ENCODE peak calls at places on chromosomes 2 and 18, in six cellular contexts. R is neuronal stem cell, A is H1, H is mesenchymal stem cell, F is IMR-90, T is trophoblast cell. N is an unnamed sample.

GRCh38 chr18:33755918-33756590 is 178.0 kb downstream of the ASXL3 start:
- DNase-seq in R (no peak), A (peak), H (peak), F (peak), T (peak), N (peak)

GRCh38 chr2:95023222-95023597 is 2.3 kb upstream of the MAL start:
- DNase-seq in R (no peak), A (no peak), H (no peak), F (no peak), T (peak), N (no peak)

GRCh38 chr2:241204010-241204384 is 15.5 kb downstream of the ANO7 start:
- DNase-seq in R (no peak), A (no peak), H (no peak), F (no peak), T (no peak), N (no peak)

GRCh38 chr2:237732070-237732469 is 66.5 kb upstream of the RBM44 start:
- DNase-seq in R (no peak), A (no peak), H (no peak), F (no peak), T (no peak), N (no peak)

GRCh38 chr2:19031642-19032041 is 326.8 kb downstream of the OSR1 start:
- DNase-seq in R (no peak), A (no peak), H (no peak), F (peak), T (no peak), N (no peak)

GRCh38 chr2:10328667-10329583 is 26.2 kb downstream of the HPCAL1 start:
- DNase-seq in R (no peak), A (no peak), H (no peak), F (no peak), T (no peak), N (no peak)

GRCh38 chr18:27202771-27203170 is 17.7 kb upstream of the CHST9 start:
- DNase-seq in R (no peak), A (no peak), H (no peak), F (no peak), T (no peak), N (no peak)

GRCh38 chr2:174868916-174869315 is 104.6 kb upstream of the CHRNA1 start:
- DNase-seq in R (no peak), A (no peak), H (no peak), F (no peak), T (no peak), N (no peak)

GRCh38 chr2:201513271-201513670 is 61.7 kb downstream of the STRADB start:
- DNase-seq in R (no peak), A (no peak), H (no peak), F (no peak), T (no peak), N (no peak)

GRCh38 chr2:231911381-231911780 is 14.8 kb downstream of the NPPC start:
- DNase-seq in R (no peak), A (no peak), H (no peak), F (no peak), T (no peak), N (no peak)

GRCh38 chr18:23587220-23587642 is 925 bp upstream of the NPC1 start:
- DNase-seq in R (no peak), A (no peak), H (peak), F (no peak), T (no peak), N (peak)

GRCh38 chr18:812123-812672 is at the start of gene YES1:
- DNase-seq in R (peak), A (no peak), H (peak), F (peak), T (peak), N (peak)

DNA sequence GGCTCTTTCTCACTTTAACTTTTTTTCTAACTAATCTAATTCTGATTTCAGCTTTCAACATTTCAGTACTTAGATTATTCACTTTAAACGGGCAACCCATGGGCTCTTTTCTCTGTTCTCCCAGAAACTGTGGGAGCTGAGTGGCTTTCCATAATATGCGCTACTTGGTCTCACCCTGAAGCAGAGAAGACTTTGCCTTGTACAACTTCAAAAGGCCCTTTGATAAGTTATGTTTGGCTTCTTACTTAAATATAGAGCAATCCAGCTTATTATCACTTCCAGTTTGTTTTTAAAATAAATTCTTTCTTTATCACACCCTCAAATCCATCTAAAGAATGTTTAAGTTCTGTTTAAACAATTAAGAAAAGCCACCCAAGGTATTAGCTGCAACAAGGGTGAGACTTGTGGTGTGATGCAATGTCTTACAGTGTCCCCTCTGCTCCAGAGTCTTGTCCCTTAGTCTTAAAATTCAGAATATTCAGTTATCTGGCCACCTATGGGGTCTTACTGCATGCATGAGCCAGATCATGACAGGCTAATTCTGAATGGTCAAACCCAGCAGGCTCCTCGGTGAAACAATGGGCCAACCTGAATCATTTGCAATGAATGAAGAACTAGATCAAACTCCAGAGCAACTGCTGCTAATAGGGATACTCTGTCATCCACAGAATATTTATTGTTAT is 38.8 kb downstream of the GCG start:
- DNase-seq in R (no peak), A (no peak), H (no peak), F (peak), T (no peak), N (peak)
- H2BK5ac ChIP-seq in R (no peak), A (no peak), H (no peak), F (no peak), T (no peak), N (no peak)

GRCh38 chr18:47249602-47250001 is 1.9 kb downstream of the SKOR2 start:
- DNase-seq in R (no peak), A (no peak), H (no peak), F (no peak), T (no peak), N (no peak)

GRCh38 chr18:47253101-47253654 is 1.7 kb upstream of the SKOR2 start:
- DNase-seq in R (no peak), A (no peak), H (no peak), F (no peak), T (no peak), N (no peak)

GRCh38 chr18:47250415-47251046 is 929 bp downstream of the SKOR2 start:
- DNase-seq in R (no peak), A (no peak), H (no peak), F (no peak), T (no peak), N (peak)

GRCh38 chr18:47248610-47249343 is 2.7 kb downstream of the SKOR2 start:
- DNase-seq in R (no peak), A (no peak), H (no peak), F (no peak), T (no peak), N (no peak)

DNA sequence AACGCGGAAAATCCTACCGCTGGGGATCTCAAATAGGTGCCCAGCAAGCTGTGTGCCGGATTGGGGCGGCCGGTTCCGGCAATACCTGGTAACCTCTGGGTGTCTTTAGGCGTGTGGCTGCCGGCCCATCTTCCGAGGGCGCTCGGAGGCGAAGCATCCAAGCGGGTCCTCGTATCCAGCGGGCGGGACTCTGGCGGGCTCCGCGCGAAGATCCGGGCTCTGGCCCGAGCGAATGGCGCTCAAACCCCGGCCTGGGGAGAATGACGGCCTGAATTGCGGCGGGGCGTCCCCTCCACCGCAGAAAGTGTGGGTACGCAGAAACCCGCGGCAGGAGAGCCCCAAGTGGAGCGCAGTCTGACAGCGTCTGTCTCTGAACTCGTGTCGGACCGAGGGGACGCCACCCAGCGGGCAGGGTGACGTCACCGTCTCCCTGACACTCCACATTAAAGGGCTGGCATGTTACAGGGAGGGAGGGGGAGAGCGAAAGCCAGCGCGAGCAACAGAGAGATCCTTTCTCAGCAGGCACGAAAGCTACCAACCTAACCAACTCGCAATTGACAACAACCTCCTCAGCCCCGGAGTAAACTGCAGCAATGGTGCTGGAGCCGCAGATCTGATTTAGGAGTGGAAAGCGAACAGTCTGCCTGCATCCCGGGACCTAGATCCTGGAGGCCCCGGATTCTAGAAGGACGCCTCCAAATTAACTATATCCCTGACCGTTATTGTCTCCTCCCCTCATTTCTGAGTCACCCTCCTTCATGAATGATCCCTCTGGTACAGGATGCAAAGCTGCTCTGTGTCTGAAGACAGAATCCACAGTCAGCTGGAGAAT is at the start of gene SKOR2:
- DNase-seq in R (no peak), A (no peak), H (no peak), F (no peak), T (no peak), N (peak)
- H3K4me3 ChIP-seq in R (no peak), A (peak), H (no peak), F (no peak), T (no peak), N (peak)

GRCh38 chr2:195613922-195614321 is 43.1 kb upstream of the SLC39A10 start:
- DNase-seq in R (no peak), A (no peak), H (peak), F (peak), T (peak), N (peak)

GRCh38 chr2:195608768-195609454 is 48.1 kb upstream of the SLC39A10 start:
- DNase-seq in R (no peak), A (no peak), H (no peak), F (no peak), T (no peak), N (no peak)

GRCh38 chr2:195610708-195611107 is 46.3 kb upstream of the SLC39A10 start:
- DNase-seq in R (no peak), A (no peak), H (no peak), F (no peak), T (no peak), N (no peak)

DNA sequence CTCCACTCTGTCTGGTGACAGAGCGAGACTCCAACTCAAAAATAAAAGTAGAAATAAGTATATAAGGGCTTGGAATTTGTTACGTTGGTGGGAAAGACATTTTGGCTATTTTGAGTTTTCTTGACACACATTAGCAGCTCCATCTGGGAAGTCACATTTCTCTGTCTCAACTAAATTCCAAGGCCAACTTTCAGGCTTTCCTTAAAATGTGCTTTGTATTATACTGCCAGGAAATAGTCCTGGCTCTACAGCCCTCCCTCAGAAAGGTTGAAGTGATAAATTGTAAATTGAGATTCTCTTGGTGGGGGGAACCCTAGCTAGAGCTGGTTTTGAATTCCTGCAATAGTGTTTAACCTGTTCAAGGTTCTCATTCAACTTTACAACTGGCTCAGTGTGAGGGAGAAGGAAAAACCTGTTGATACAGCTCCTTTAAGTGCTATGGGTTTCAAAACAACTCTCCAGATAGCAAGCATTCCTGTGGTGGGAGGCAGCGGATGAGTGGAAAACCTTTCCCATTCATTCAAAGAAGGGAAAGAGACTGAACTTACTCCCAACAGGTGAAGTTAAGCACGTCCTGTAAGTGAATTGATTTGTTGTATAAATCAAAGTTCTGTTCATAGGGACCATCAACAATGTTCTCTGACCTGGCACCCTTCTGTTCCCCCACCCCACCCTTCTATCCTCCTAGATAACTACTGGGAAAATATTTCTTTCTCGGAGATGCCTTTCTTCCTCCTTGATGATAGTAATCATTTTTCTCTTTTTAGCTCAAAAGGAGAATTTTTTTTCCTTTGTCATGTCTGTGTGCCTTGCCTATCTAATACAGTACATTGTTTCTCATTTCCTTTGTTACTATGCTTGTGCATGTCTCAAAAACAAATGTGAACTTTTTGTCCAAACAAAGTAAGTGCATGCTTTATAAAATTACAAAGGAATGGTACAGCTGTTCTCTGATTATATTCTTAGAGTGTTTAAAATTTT is 44.2 kb upstream of the SLC39A10 start:
- DNase-seq in R (peak), A (peak), H (peak), F (peak), T (peak), N (peak)
- H2BK5ac ChIP-seq in R (no peak), A (peak), H (peak), F (peak), T (peak), N (no peak)

DNA sequence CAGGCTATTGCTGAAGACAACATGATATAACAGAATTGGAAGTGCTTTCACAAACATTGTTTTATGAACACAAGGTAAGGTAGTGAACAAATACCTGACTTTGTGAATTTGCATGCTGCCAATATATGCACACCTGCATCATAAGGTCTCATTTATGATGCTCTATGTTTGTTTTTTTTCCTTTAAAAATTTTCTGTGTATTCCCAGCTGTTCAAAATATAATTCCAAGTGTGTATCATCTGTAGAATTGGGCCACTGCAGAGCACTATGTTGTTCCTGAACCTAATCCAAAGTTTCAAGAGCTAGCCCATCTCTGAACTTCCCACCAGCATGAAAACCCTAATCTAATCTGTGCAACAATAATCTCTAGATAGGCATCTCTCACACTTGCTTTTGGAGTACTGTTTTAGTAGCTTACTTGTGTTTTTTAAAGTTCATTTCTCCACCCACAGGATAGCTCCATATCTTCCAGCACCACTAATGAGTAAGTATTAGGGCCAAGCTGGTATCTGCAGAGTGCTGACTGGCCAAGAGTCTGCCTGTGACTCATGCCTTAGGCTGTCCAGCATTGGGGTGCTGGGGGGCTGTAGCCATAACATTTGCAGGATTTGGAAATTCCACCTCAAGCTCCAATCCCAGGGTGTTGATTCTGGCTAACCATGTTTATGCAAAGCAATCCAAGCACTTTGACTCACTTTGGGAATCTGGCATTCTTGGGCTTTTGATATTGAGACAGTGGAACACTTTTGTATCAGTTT is 208.2 kb upstream of the REV1 start:
- DNase-seq in R (no peak), A (no peak), H (peak), F (peak), T (no peak), N (no peak)
- H3K4me3 ChIP-seq in R (no peak), A (no peak), H (no peak), F (no peak), T (no peak), N (no peak)

DNA sequence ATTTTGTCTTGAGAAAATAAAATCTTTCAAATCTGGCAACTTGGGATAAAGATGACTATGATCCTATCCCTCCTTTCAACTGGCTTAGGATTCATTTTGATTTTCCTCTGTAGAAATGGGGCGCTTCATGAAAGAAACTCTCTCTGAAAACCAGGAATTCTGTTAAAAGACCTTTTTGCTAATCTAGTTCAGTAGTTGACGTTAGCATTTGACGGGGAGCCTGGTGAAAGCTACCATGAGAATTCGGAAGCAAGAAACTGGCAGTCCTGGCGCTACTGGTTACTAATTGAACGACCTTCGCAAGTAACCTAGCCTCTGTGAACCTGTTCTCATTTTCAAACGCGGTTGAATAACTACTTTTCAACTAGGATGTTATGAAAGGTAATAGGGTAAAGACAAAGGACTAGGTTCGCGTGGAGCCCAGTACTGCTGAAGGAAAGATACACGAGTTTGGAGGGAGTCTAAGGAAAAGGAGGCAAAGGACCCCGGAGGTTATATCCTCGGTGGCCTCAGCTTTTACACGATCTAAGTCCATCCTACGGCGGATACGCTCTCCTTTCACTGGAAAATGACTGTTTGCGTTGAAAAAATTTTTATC is 604 bp upstream of the STK11IP start:
- DNase-seq in R (no peak), A (no peak), H (no peak), F (peak), T (peak), N (peak)
- H2BK5ac ChIP-seq in R (peak), A (peak), H (peak), F (peak), T (peak), N (peak)

DNA sequence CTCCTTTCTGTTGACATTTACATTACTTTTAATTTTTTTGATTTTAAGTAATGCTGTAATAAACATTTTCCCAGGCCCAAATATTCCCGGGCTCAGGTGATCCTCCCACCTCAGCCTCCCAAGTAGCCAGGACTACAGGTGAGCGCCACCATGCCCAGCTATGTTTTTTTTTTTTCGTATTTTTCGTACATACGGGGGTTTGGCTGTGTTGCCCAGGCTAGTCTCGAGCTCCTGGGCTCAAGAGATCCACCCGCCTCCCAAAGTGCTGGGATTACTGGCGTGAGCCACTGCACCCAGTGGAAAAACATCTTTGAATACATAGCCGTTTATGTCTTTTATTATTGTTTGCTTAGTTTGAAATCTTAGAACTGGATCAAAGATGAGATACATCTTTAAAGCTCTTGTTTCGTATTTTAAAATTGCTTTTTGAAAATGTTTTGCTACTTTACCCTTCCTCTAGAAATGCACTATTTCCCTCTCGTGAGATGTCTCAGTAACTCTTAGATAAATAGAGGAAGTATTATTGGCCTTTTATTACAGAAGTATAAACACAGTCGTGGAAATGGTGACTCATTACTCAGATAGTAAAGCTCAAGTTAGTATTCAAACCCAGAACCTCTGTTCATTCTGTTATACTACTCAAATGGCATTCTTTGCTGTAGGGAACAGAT is 2.4 kb downstream of the SMCHD1 start:
- DNase-seq in R (no peak), A (no peak), H (peak), F (peak), T (no peak), N (peak)
- H3K4me3 ChIP-seq in R (peak), A (no peak), H (no peak), F (peak), T (no peak), N (no peak)

GRCh38 chr18:58861353-58861752 is 3.3 kb upstream of the ZNF532 start:
- DNase-seq in R (no peak), A (no peak), H (no peak), F (no peak), T (no peak), N (no peak)

GRCh38 chr18:58863539-58864145 is 1.0 kb upstream of the ZNF532 start:
- DNase-seq in R (peak), A (no peak), H (peak), F (peak), T (peak), N (no peak)

GRCh38 chr18:58861853-58862252 is 2.8 kb upstream of the ZNF532 start:
- DNase-seq in R (no peak), A (no peak), H (no peak), F (no peak), T (no peak), N (no peak)

GRCh38 chr18:58862851-58863538 is 1.7 kb upstream of the ZNF532 start:
- DNase-seq in R (no peak), A (no peak), H (peak), F (peak), T (no peak), N (peak)

DNA sequence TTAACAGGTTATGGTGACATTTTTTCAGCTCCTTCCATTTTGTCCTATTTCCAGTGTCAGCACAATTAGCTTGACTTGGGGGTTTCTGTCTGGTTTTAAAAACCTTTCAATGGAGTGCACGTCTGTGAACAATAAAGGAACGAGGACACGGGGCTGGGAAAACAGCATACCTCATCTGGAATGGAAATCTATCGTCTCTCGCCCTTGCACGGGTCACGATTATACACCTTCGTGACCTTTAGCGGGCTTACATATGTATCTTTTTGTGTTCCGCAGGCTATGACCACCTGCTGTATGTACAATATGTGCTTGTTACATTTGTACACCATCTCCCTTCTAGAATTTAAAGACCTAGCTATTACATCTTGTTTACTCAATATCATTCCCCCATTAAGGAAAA is 2.3 kb upstream of the ZNF532 start:
- DNase-seq in R (no peak), A (no peak), H (no peak), F (no peak), T (no peak), N (no peak)
- H2BK5ac ChIP-seq in R (peak), A (peak), H (no peak), F (peak), T (peak), N (peak)